ENCODE peak calls at places on chromosomes 13 and 19, in four cellular contexts. J, M, G and D are unnamed samples.

GRCh38 chr19:2962018-2962670 is 15.2 kb upstream of the TLE6 start:
- DNase-seq in J (peak; percentile 73), M (peak; percentile 81), G (no peak), D (no peak)

GRCh38 chr19:45474941-45475516 is 7.2 kb downstream of the FOSB start:
- DNase-seq in J (no peak), M (peak; percentile 59), G (no peak), D (no peak)

GRCh38 chr13:50911937-50912624 is 2.5 kb downstream of the RNASEH2B start:
- DNase-seq in J (peak; percentile 86), M (peak; percentile 88), G (peak; percentile 29), D (no peak)

GRCh38 chr13:94009696-94010095 is 469.8 kb downstream of the DCT start:
- DNase-seq in J (no peak), M (peak; percentile 65), G (peak; percentile 17), D (no peak)

GRCh38 chr13:22801402-22802003 is 379.3 kb upstream of the SGCG start:
- DNase-seq in J (no peak), M (peak; percentile 15), G (no peak), D (peak; percentile 40)

GRCh38 chr19:3576696-3577443 is 4.1 kb downstream of the HMG20B start:
- DNase-seq in J (peak; percentile 43), M (peak; percentile 79), G (no peak), D (no peak)

GRCh38 chr19:40603071-40603718 is 2.0 kb downstream of the LTBP4 start:
- DNase-seq in J (no peak), M (peak; percentile 82), G (no peak), D (no peak)

GRCh38 chr13:48818495-48818961 is 157.2 kb upstream of the FNDC3A start:
- DNase-seq in J (no peak), M (peak; percentile 85), G (peak; percentile 90), D (peak; percentile 92)

GRCh38 chr13:67416047-67416925 is 186.2 kb upstream of the PCDH9 start:
- DNase-seq in J (peak; percentile 16), M (peak; percentile 54), G (no peak), D (no peak)

GRCh38 chr19:5445667-5446066 is 9.6 kb upstream of the ZNRF4 start:
- DNase-seq in J (no peak), M (no peak), G (no peak), D (no peak)

GRCh38 chr13:114064516-114065140 is 67.8 kb downstream of the RASA3 start:
- DNase-seq in J (no peak), M (peak; percentile 51), G (no peak), D (no peak)

GRCh38 chr13:44759222-44759721 is 183.1 kb upstream of the TSC22D1 start:
- DNase-seq in J (no peak), M (no peak), G (no peak), D (no peak)

GRCh38 chr13:73697166-73697565 is 437.0 kb downstream of the KLF12 start:
- DNase-seq in J (no peak), M (no peak), G (no peak), D (no peak)

GRCh38 chr19:13629687-13630357 is 123.5 kb upstream of the CACNA1A start:
- DNase-seq in J (no peak), M (peak; percentile 3), G (peak; percentile 36), D (no peak)

GRCh38 chr13:77980592-77980991 is 62.0 kb upstream of the EDNRB start:
- DNase-seq in J (no peak), M (peak; percentile 88), G (no peak), D (peak; percentile 29)

GRCh38 chr13:107223867-107224266 is 655.9 kb upstream of the ARGLU1 start:
- DNase-seq in J (no peak), M (no peak), G (no peak), D (no peak)

GRCh38 chr13:42280537-42280936 is 8.6 kb downstream of the AKAP11 start:
- DNase-seq in J (no peak), M (no peak), G (no peak), D (no peak)

GRCh38 chr19:16739546-16739945 is 19.9 kb downstream of the NWD1 start:
- DNase-seq in J (no peak), M (no peak), G (no peak), D (no peak)

GRCh38 chr13:112652512-112653458 is 37.1 kb upstream of the ATP11A start:
- DNase-seq in J (no peak), M (no peak), G (no peak), D (no peak)

GRCh38 chr13:27038323-27038722 is 133.3 kb downstream of the USP12 start:
- DNase-seq in J (no peak), M (peak; percentile 78), G (peak; percentile 34), D (no peak)

GRCh38 chr13:70817571-70817970 is 709.3 kb upstream of the KLHL1 start:
- DNase-seq in J (no peak), M (no peak), G (no peak), D (no peak)

GRCh38 chr13:51112771-51113170 is 1.7 kb upstream of the C13orf42 start:
- DNase-seq in J (no peak), M (no peak), G (no peak), D (no peak)

GRCh38 chr13:80012281-80012680 is 328.6 kb downstream of the SPRY2 start:
- DNase-seq in J (no peak), M (peak; percentile 31), G (no peak), D (peak; percentile 47)

DNA sequence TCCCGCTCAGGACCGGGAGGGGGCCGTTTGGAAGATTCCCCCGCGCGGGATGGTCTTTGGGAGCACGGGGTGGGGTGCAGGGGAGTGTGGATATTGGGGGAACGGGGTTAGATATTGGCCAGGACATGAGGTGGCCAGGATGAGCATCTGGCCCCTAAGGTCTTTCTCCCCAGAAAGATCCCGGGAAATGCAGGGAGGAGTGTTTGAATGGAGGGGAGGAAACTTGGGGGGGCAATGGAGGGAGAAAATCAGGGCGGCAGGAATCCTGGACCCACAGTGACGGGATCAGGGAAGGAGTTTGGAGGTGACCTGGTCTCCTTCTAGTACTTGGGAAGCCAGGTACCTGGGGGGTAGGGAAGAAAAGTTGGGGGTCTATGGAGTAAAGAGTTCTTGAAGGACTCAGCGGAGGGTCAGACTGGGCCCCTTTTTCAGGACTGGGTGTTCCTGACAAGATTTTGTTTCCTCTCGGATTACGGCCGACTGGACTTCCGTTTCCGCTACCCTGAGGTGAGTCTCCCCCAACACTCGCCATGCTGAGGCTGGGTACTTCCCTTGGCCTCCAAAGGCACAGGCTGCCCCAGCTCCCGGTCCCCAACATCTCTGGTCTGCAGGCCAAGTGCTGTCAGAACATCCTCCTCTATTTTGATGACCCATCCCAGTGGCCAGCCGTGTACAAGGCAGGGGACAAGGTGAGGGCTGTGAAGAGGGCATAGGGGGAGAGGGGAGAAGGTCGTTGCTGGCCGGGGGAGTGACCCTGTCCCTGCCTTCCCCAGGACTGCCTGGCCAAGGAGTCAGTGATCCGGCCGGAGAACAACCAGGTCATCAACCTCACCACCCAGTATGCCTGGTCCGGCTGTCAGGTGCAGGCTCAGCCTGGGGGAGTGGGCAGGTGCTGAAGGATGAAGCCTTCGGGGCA is 989 bp downstream of the TMEM145 start:
- DNase-seq in J (no peak), M (no peak), G (no peak), D (no peak)
- TF ChIP-seq CTCF in J (no peak), M (peak; percentile 23), G (peak; percentile 16), D (peak; percentile 2)

DNA sequence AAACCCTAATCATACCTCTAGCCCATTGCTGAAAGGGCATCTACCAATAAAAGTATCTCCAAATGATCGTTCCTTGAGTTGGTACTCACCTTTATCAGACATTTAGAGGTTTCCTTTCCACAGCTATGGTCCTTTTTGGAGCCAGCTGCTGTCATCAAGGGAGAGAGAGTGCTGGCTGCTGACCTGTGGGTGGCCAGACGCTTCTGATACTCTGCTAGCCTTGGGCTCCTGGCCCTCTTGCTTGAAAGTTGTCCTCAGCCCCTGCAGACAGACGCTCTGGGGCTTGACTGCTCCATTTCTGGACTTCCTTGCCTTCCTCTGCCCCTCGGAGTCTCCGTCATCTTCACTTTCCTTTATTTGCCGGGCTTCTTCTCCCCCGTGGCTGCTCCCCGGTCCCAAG is 499.1 kb downstream of the DIAPH3 start:
- DNase-seq in J (no peak), M (no peak), G (no peak), D (no peak)
- H3K4me3 ChIP-seq in J (no peak overlapping the region), M (no peak overlapping the region), G (no peak overlapping the region), D (no peak overlapping the region)

DNA sequence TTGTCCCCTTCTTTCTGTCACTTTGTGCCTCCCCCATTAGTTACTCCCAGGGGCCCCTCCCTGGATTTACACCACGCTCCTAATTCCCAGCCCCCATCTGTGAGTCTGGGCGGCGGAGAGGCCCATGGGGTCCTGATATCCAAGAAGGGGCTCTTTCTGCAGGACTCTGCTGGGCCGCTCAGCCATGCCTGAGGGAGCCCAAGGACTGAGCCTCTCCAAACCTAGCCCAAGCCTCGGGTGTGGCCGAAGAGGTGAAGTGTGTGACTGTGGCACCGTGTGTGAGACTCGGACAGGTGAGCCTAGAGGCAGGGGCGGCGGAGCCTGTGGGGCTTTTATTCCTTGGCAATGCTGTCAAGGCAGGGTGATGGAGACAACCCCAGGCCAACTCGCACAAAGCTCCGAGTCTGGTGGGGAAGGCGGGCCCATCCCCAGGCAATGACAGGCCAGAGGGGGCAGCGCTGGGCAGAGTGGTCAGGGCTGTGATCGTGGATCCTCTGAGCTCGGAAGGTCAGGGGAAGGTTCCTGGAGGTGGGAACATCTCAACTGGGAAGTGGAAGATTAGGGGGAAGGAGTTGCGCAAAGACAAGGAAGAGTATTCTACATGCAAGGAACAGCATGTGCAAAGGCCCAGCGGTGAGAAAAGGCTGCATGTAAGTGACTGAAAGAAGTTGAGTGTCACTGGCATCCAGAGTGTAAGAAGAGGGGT is 1.6 kb downstream of the PLEKHG2 start:
- DNase-seq in J (no peak), M (peak; percentile 43), G (no peak), D (no peak)
- TF ChIP-seq CTCF in J (no peak), M (peak; percentile 34), G (peak; percentile 37), D (peak; percentile 35)

GRCh38 chr19:35715355-35715809 is 2.4 kb upstream of the KMT2B start:
- DNase-seq in J (no peak), M (no peak), G (no peak), D (no peak)
- H3K4me3 ChIP-seq in J (no peak overlapping the region), M (no peak overlapping the region), G (no peak overlapping the region), D (peak overlapping the region; percentile 78)

DNA sequence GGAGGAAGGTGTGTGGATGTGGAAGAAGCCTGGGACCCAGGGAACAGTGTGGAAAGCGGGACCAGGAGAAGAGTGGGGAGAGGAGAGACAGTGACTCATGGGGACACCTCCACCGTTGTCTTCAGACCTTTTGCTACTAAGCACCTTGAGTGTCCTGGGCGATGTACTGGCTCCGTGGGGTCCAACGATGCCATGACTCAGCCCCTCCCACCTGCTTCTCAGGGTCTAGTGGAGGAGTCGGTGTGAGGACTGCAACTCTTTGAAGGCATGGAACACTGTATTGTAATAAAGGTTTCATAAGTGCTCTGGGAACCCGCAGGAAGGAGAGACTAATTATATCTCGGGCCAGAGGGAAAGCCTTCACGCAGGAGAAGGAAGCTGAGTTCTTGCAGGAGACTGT is 166.9 kb upstream of the KL start:
- DNase-seq in J (no peak), M (no peak), G (no peak), D (no peak)
- TF ChIP-seq CTCF in J (no peak), M (no peak), G (no peak), D (no peak)

GRCh38 chr19:22526661-22527272 is 104.6 kb upstream of the ZNF98 start:
- DNase-seq in J (peak; percentile 33), M (no peak), G (no peak), D (no peak)
- H3K4me3 ChIP-seq in J (no peak overlapping the region), M (no peak overlapping the region), G (no peak overlapping the region), D (no peak overlapping the region)